ENCODE peak calls at places on chromosomes 12 and 14, in ten cellular contexts. I is HFFc6, F is WTC11, H is progenitor cell of endocrine pancreas, O is B cell, P is natural killer cell, M is fibroblast of mammary gland, V is kidney epithelial cell, E is neural progenitor cell, R is AG09309. C is an unnamed sample.

GRCh38 chr14:50964683-50965390 is 20.6 kb upstream of the PYGL start:
- DNase-seq in I (peak), F (no peak), H (no peak), O (no peak), P (no peak), M (peak), V (peak), E (no peak), R (peak), C (no peak)

GRCh38 chr12:122106891-122107660 is 28.5 kb downstream of the MLXIP start:
- DNase-seq in I (peak), F (no peak), H (no peak), O (no peak), P (no peak), M (peak), V (no peak), E (no peak), R (peak), C (no peak)

GRCh38 chr12:122871851-122872785 is 23.8 kb downstream of the VPS37B start:
- DNase-seq in I (peak), F (peak), H (no peak), O (peak), P (no peak), M (peak), V (peak), E (peak), R (no peak), C (no peak)

GRCh38 chr14:104095426-104096310 is 10.2 kb downstream of the ASPG start:
- DNase-seq in I (no peak), F (no peak), H (no peak), O (no peak), P (no peak), M (no peak), V (no peak), E (no peak), R (no peak), C (no peak)

GRCh38 chr12:116545936-116546335 is 13.2 kb upstream of the MAP1LC3B2 start:
- DNase-seq in I (no peak), F (no peak), H (no peak), O (no peak), P (no peak), M (no peak), V (no peak), E (no peak), R (no peak), C (no peak)

GRCh38 chr12:124909831-124910560 is 4.5 kb downstream of the UBC start:
- DNase-seq in I (peak), F (no peak), H (no peak), O (no peak), P (no peak), M (peak), V (no peak), E (no peak), R (no peak), C (no peak)

GRCh38 chr14:38145142-38145541 is 62.6 kb upstream of the SSTR1 start:
- DNase-seq in I (no peak), F (no peak), H (no peak), O (no peak), P (no peak), M (no peak), V (no peak), E (no peak), R (no peak), C (no peak)

GRCh38 chr14:100383727-100384158 is 60.6 kb downstream of the SLC25A47 start:
- DNase-seq in I (peak), F (peak), H (peak), O (peak), P (peak), M (peak), V (no peak), E (peak), R (no peak), C (peak)

GRCh38 chr14:73759183-73759713 is 45.1 kb upstream of the PNMA1 start:
- DNase-seq in I (no peak), F (no peak), H (peak), O (peak), P (no peak), M (peak), V (no peak), E (peak), R (no peak), C (peak)

GRCh38 chr12:101927042-101927441 is 49.7 kb downstream of the DRAM1 start:
- DNase-seq in I (no peak), F (no peak), H (no peak), O (no peak), P (no peak), M (peak), V (no peak), E (no peak), R (peak), C (no peak)

GRCh38 chr14:68979722-68980552 is 835 bp upstream of the ACTN1 start:
- DNase-seq in I (peak), F (peak), H (peak), O (peak), P (no peak), M (peak), V (no peak), E (peak), R (no peak), C (peak)

GRCh38 chr14:54722791-54723432 is 156.0 kb downstream of the SAMD4A start:
- DNase-seq in I (no peak), F (no peak), H (no peak), O (no peak), P (no peak), M (peak), V (no peak), E (peak), R (no peak), C (no peak)

GRCh38 chr14:92897922-92898599 is 24.9 kb upstream of the CHGA start:
- DNase-seq in I (no peak), F (no peak), H (no peak), O (no peak), P (no peak), M (peak), V (no peak), E (no peak), R (no peak), C (no peak)

GRCh38 chr12:119225454-119225853 is 46.7 kb downstream of the HSPB8 start:
- DNase-seq in I (no peak), F (no peak), H (no peak), O (no peak), P (no peak), M (no peak), V (no peak), E (peak), R (no peak), C (no peak)

GRCh38 chr14:70289138-70289537 is 70.3 kb downstream of the COX16 start:
- DNase-seq in I (no peak), F (no peak), H (no peak), O (peak), P (no peak), M (no peak), V (no peak), E (no peak), R (no peak), C (no peak)

GRCh38 chr14:87133073-87133815 is 859.7 kb downstream of the GALC start:
- DNase-seq in I (no peak), F (no peak), H (no peak), O (no peak), P (no peak), M (peak), V (peak), E (no peak), R (no peak), C (no peak)

GRCh38 chr14:50364792-50365191 is 31.9 kb downstream of the CDKL1 start:
- DNase-seq in I (no peak), F (no peak), H (no peak), O (no peak), P (no peak), M (no peak), V (no peak), E (no peak), R (no peak), C (no peak)

GRCh38 chr14:57418999-57419398 is 28.6 kb downstream of the NAA30 start:
- DNase-seq in I (no peak), F (no peak), H (no peak), O (no peak), P (no peak), M (no peak), V (no peak), E (no peak), R (no peak), C (no peak)

GRCh38 chr12:54021432-54022013 is 6.7 kb upstream of the HOXC6 start:
- DNase-seq in I (no peak), F (peak), H (no peak), O (no peak), P (no peak), M (peak), V (no peak), E (peak), R (no peak), C (peak)

GRCh38 chr12:2960432-2960956 is 1.3 kb downstream of the TEAD4 start:
- DNase-seq in I (peak), F (no peak), H (no peak), O (no peak), P (no peak), M (peak), V (no peak), E (peak), R (no peak), C (peak)

GRCh38 chr12:62581288-62582064 is 114.8 kb downstream of the MON2 start:
- DNase-seq in I (peak), F (no peak), H (no peak), O (peak), P (no peak), M (peak), V (peak), E (peak), R (no peak), C (no peak)

GRCh38 chr12:28905220-28905940 is 243.7 kb upstream of the FAR2 start:
- DNase-seq in I (no peak), F (no peak), H (no peak), O (no peak), P (no peak), M (no peak), V (no peak), E (no peak), R (no peak), C (no peak)

GRCh38 chr14:34220921-34221320 is 241.1 kb downstream of the SPTSSA start:
- DNase-seq in I (no peak), F (no peak), H (no peak), O (no peak), P (no peak), M (no peak), V (no peak), E (peak), R (no peak), C (no peak)

GRCh38 chr14:43539210-43539609 is 967.9 kb downstream of the FSCB start:
- DNase-seq in I (no peak), F (peak), H (no peak), O (no peak), P (no peak), M (peak), V (peak), E (peak), R (no peak), C (peak)

GRCh38 chr12:55932546-55932919 is 1.6 kb downstream of the DGKA start:
- DNase-seq in I (no peak), F (no peak), H (no peak), O (peak), P (no peak), M (peak), V (no peak), E (no peak), R (no peak), C (no peak)

GRCh38 chr14:66483322-66483721 is 2.8 kb upstream of the CCDC196 start:
- DNase-seq in I (no peak), F (no peak), H (no peak), O (no peak), P (no peak), M (peak), V (no peak), E (no peak), R (no peak), C (no peak)

GRCh38 chr14:24378327-24378726 is 10.3 kb downstream of the NFATC4 start:
- DNase-seq in I (no peak), F (no peak), H (no peak), O (no peak), P (no peak), M (no peak), V (no peak), E (no peak), R (no peak), C (no peak)

GRCh38 chr12:51884676-51885229 is 3.1 kb upstream of the ANKRD33 start:
- DNase-seq in I (peak), F (no peak), H (no peak), O (no peak), P (no peak), M (peak), V (no peak), E (no peak), R (no peak), C (no peak)

GRCh38 chr14:32254952-32255679 is 52.0 kb upstream of the RNU6-8 start:
- DNase-seq in I (peak), F (peak), H (peak), O (peak), P (no peak), M (peak), V (peak), E (peak), R (peak), C (peak)

GRCh38 chr12:70449074-70449757 is 83.1 kb downstream of the KCNMB4 start:
- DNase-seq in I (no peak), F (no peak), H (no peak), O (no peak), P (no peak), M (peak), V (no peak), E (no peak), R (no peak), C (no peak)

GRCh38 chr14:52716160-52716559 is 9.2 kb downstream of the PSMC6 start:
- DNase-seq in I (no peak), F (no peak), H (no peak), O (no peak), P (no peak), M (no peak), V (no peak), E (no peak), R (no peak), C (no peak)

GRCh38 chr12:58009355-58009754 is 68.0 kb downstream of the ATP23 start:
- DNase-seq in I (no peak), F (no peak), H (no peak), O (no peak), P (no peak), M (peak), V (no peak), E (no peak), R (no peak), C (no peak)

GRCh38 chr12:24895612-24896011 is 53.3 kb downstream of the BCAT1 start:
- DNase-seq in I (no peak), F (no peak), H (no peak), O (no peak), P (no peak), M (peak), V (no peak), E (no peak), R (no peak), C (no peak)

GRCh38 chr14:87430810-87431209 is 562.2 kb downstream of the GALC start:
- DNase-seq in I (no peak), F (no peak), H (no peak), O (no peak), P (no peak), M (peak), V (peak), E (no peak), R (no peak), C (no peak)

GRCh38 chr12:6322969-6323339 is 12.5 kb downstream of the PLEKHG6 start:
- DNase-seq in I (no peak), F (no peak), H (no peak), O (no peak), P (no peak), M (no peak), V (no peak), E (no peak), R (no peak), C (no peak)
- TF ChIP-seq CTCF in I (no peak), F (no peak), H (no peak), O (no peak), P (no peak), M (no peak), V (no peak), E (no peak), R (no peak), C (no peak)

GRCh38 chr14:102711207-102711606 is 66.0 kb upstream of the TRAF3 start:
- DNase-seq in I (no peak), F (no peak), H (no peak), O (no peak), P (no peak), M (no peak), V (no peak), E (no peak), R (no peak), C (no peak)
- TF ChIP-seq CTCF in I (no peak), F (no peak), H (no peak), O (peak), P (no peak), M (no peak), V (no peak), E (no peak), R (no peak), C (no peak)

GRCh38 chr12:109173443-109174240 is 57.3 kb downstream of the ACACB start:
- DNase-seq in I (no peak), F (no peak), H (no peak), O (no peak), P (no peak), M (no peak), V (no peak), E (no peak), R (no peak), C (no peak)

GRCh38 chr12:109167781-109168180 is 51.4 kb downstream of the ACACB start:
- DNase-seq in I (no peak), F (no peak), H (no peak), O (no peak), P (no peak), M (no peak), V (no peak), E (no peak), R (no peak), C (no peak)

GRCh38 chr12:109169262-109169661 is 52.9 kb downstream of the ACACB start:
- DNase-seq in I (no peak), F (no peak), H (no peak), O (no peak), P (no peak), M (no peak), V (no peak), E (no peak), R (no peak), C (no peak)

GRCh38 chr12:109169676-109170075 is 53.3 kb downstream of the ACACB start:
- DNase-seq in I (no peak), F (no peak), H (no peak), O (no peak), P (no peak), M (no peak), V (no peak), E (no peak), R (no peak), C (no peak)

GRCh38 chr12:109170335-109170734 is 53.9 kb downstream of the ACACB start:
- DNase-seq in I (no peak), F (no peak), H (no peak), O (no peak), P (no peak), M (no peak), V (no peak), E (no peak), R (no peak), C (no peak)
- TF ChIP-seq CTCF in I (no peak), F (no peak), H (no peak), O (no peak), P (no peak), M (no peak), V (no peak), E (no peak), R (no peak), C (no peak)

DNA sequence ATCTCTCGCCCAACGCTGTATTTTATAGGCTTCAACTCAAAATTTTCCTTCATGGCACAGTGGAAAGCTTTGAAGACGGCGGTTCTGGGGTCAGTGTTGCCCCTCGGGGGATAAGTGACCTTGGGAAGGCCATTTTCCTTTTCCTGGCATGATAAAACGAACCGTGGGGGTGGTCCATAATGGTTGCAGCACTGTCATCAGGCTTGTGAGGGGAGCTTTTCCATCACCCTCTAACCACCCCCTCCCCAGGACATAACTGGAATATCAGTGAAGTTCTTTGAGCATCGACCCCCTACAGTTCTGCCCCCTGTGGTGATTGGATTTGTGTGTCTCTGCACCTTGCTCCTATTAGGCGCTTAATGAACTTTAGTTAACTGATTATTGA is 16.0 kb downstream of the FOS start:
- DNase-seq in I (no peak), F (peak), H (no peak), O (peak), P (no peak), M (no peak), V (no peak), E (peak), R (no peak), C (no peak)
- TF ChIP-seq CTCF in I (peak), F (no peak), H (peak), O (peak), P (no peak), M (peak), V (peak), E (no peak), R (peak), C (no peak)

GRCh38 chr12:1739368-1739767 is 48.5 kb downstream of the ADIPOR2 start:
- DNase-seq in I (no peak), F (no peak), H (no peak), O (no peak), P (no peak), M (no peak), V (no peak), E (no peak), R (no peak), C (no peak)

GRCh38 chr12:1738480-1738879 is 47.6 kb downstream of the ADIPOR2 start:
- DNase-seq in I (no peak), F (no peak), H (no peak), O (no peak), P (no peak), M (no peak), V (no peak), E (no peak), R (no peak), C (no peak)

GRCh38 chr12:1744932-1745331 is 54.1 kb downstream of the ADIPOR2 start:
- DNase-seq in I (peak), F (no peak), H (no peak), O (no peak), P (no peak), M (no peak), V (no peak), E (no peak), R (no peak), C (no peak)

GRCh38 chr12:1740161-1740948 is 49.5 kb downstream of the ADIPOR2 start:
- DNase-seq in I (no peak), F (no peak), H (no peak), O (no peak), P (no peak), M (no peak), V (no peak), E (no peak), R (no peak), C (no peak)

GRCh38 chr12:1741154-1741949 is 50.5 kb downstream of the ADIPOR2 start:
- DNase-seq in I (peak), F (no peak), H (no peak), O (no peak), P (no peak), M (peak), V (no peak), E (no peak), R (no peak), C (no peak)
- TF ChIP-seq CTCF in I (no peak), F (no peak), H (no peak), O (no peak), P (no peak), M (no peak), V (no peak), E (no peak), R (no peak), C (no peak)